ENCODE peak calls at places on chromosome 10, in five cellular contexts. Q, T, Y, L and G are unnamed samples.

GRCh38 chr10:29839826-29840515 is 205.2 kb upstream of the SVIL start:
- DNase-seq in L (no peak), T (peak; percentile 89), Q (no peak), Y (no peak), G (no peak)

GRCh38 chr10:3729397-3729796 is 55.6 kb downstream of the KLF6 start:
- DNase-seq in Y (peak; percentile 23), Q (no peak), T (no peak), L (no peak), G (no peak)

GRCh38 chr10:102777696-102778530 is 34.2 kb downstream of the WBP1L start:
- DNase-seq in Y (no peak), Q (no peak), L (no peak), T (no peak), G (no peak)

GRCh38 chr10:6204063-6204340 is 1.3 kb downstream of the PFKFB3 start:
- DNase-seq in L (peak; percentile 65), T (no peak), Q (no peak), Y (peak; percentile 39), G (peak; percentile 63)

GRCh38 chr10:8331387-8331786 is 276.9 kb downstream of the GATA3 start:
- DNase-seq in T (no peak), L (no peak), Y (no peak), Q (no peak), G (no peak)

GRCh38 chr10:100969175-100970075 is at the start of gene SEMA4G:
- DNase-seq in Y (peak; percentile 26), T (peak; percentile 90), L (peak; percentile 82), Q (peak; percentile 58), G (peak; percentile 86)

GRCh38 chr10:102424916-102425315 is 4.3 kb downstream of the FBXL15 start:
- DNase-seq in L (no peak), Y (no peak), T (no peak), Q (no peak), G (no peak)

GRCh38 chr10:56605043-56605442 is 244.0 kb upstream of the ZWINT start:
- DNase-seq in Q (no peak), L (peak; percentile 29), Y (no peak), T (no peak), G (peak; percentile 29)

GRCh38 chr10:97731346-97732051 is 5.4 kb upstream of the ZFYVE27 start:
- DNase-seq in Q (peak; percentile 57), L (peak; percentile 71), Y (peak; percentile 77), T (no peak), G (peak; percentile 65)

GRCh38 chr10:72048450-72049124 is 39.8 kb downstream of the SPOCK2 start:
- DNase-seq in Q (peak; percentile 92), T (peak; percentile 98), Y (peak; percentile 90), L (peak; percentile 92), G (peak; percentile 92)

GRCh38 chr10:116038259-116038658 is 234.7 kb downstream of the GFRA1 start:
- DNase-seq in T (peak; percentile 91), Y (peak; percentile 64), L (no peak), Q (no peak), G (no peak)

GRCh38 chr10:18179901-18180300 is 39.7 kb downstream of the CACNB2 start:
- DNase-seq in T (no peak), L (no peak), Q (no peak), Y (no peak), G (no peak)

GRCh38 chr10:15237351-15237750 is 68.9 kb upstream of the NMT2 start:
- DNase-seq in L (no peak), Q (no peak), Y (peak; percentile 59), T (peak; percentile 61), G (peak; percentile 49)

GRCh38 chr10:103592186-103593021 is 98.9 kb downstream of the NEURL1 start:
- DNase-seq in Y (peak; percentile 50), L (peak; percentile 67), T (no peak), Q (peak; percentile 38), G (peak; percentile 79)

GRCh38 chr10:103772096-103772845 is 83.1 kb downstream of the SH3PXD2A start:
- DNase-seq in T (peak; percentile 95), L (peak; percentile 82), Y (peak; percentile 86), Q (peak; percentile 53), G (peak; percentile 74)

GRCh38 chr10:14327535-14327934 is 3.2 kb downstream of the FRMD4A start:
- DNase-seq in T (no peak), Y (peak; percentile 7), Q (no peak), L (no peak), G (no peak)

GRCh38 chr10:125849448-125849847 is 26.1 kb downstream of the BCCIP start:
- DNase-seq in Q (no peak), Y (no peak), L (no peak), T (no peak), G (no peak)

GRCh38 chr10:131841131-131841661 is 59.6 kb upstream of the PPP2R2D start:
- DNase-seq in L (no peak), Q (no peak), Y (no peak), T (peak; percentile 34), G (peak; percentile 14)

GRCh38 chr10:91604462-91604935 is 28.4 kb downstream of the PPP1R3C start:
- DNase-seq in Y (no peak), L (no peak), T (no peak), Q (no peak), G (no peak)

GRCh38 chr10:102233997-102234396 is 7.3 kb downstream of the PITX3 start:
- DNase-seq in T (peak; percentile 52), L (no peak), Y (no peak), Q (no peak), G (no peak)

GRCh38 chr10:59971915-59972314 is 65.6 kb upstream of the CCDC6 start:
- DNase-seq in Y (no peak), Q (no peak), L (no peak), T (no peak), G (no peak)

GRCh38 chr10:13684252-13684791 is 97.6 kb downstream of the PRPF18 start:
- DNase-seq in L (no peak), Q (no peak), Y (peak; percentile 72), T (peak; percentile 88), G (no peak)

GRCh38 chr10:4062072-4062471 is 277.1 kb upstream of the KLF6 start:
- DNase-seq in Y (peak; percentile 18), L (no peak), Q (no peak), T (no peak), G (no peak)

GRCh38 chr10:32377458-32378370 is 30.8 kb upstream of the EPC1 start:
- DNase-seq in Y (peak; percentile 53), T (no peak), Q (no peak), L (peak; percentile 10), G (no peak)

GRCh38 chr10:133328358-133329343 is 8.0 kb downstream of the CALY start:
- DNase-seq in Y (no peak), T (no peak), Q (no peak), L (no peak), G (no peak)

GRCh38 chr10:96565774-96566173 is 21.0 kb downstream of the TM9SF3 start:
- DNase-seq in L (no peak), T (no peak), Q (no peak), Y (peak; percentile 56), G (no peak)

GRCh38 chr10:130456616-130457015 is 320.4 kb downstream of the GLRX3 start:
- DNase-seq in Q (no peak), L (no peak), Y (no peak), T (peak; percentile 40), G (no peak)

GRCh38 chr10:78543749-78544446 is 510.2 kb downstream of the RPS24 start:
- DNase-seq in Q (no peak), Y (peak; percentile 25), T (peak; percentile 95), L (peak; percentile 40), G (no peak)

GRCh38 chr10:33772370-33773331 is 438.2 kb upstream of the NRP1 start:
- DNase-seq in T (no peak), Y (no peak), L (peak; percentile 18), Q (peak; percentile 35), G (peak; percentile 21)

GRCh38 chr10:51156913-51157312 is 82.6 kb downstream of the PRKG1 start:
- DNase-seq in L (no peak), Y (peak; percentile 84), Q (no peak), T (no peak), G (no peak)

GRCh38 chr10:72272689-72273409 is 875 bp upstream of the DDIT4 start:
- DNase-seq in T (peak; percentile 98), Y (peak; percentile 96), Q (peak; percentile 59), L (peak; percentile 80), G (peak; percentile 92)

GRCh38 chr10:128530301-128530700 is 404.1 kb upstream of the MKI67 start:
- DNase-seq in Y (no peak), T (no peak), L (no peak), Q (no peak), G (no peak)

GRCh38 chr10:1400129-1400865 is 337.0 kb downstream of the ADARB2 start:
- DNase-seq in L (no peak), Y (no peak), Q (no peak), T (peak; percentile 68), G (no peak)

GRCh38 chr10:91707236-91707635 is 74.4 kb upstream of the PPP1R3C start:
- DNase-seq in L (no peak), Y (no peak), T (no peak), Q (no peak), G (no peak)

GRCh38 chr10:132130286-132131265 is 56.2 kb upstream of the DPYSL4 start:
- DNase-seq in T (no peak), Y (no peak), L (no peak), Q (no peak), G (no peak)

GRCh38 chr10:47444047-47444446 is 39.9 kb downstream of the ANXA8 start:
- DNase-seq in Y (no peak), L (no peak), T (no peak), Q (no peak), G (no peak)

GRCh38 chr10:106711313-106711906 is 453.1 kb downstream of the SORCS1 start:
- DNase-seq in Y (peak; percentile 29), Q (no peak), T (no peak), L (peak; percentile 57), G (peak; percentile 74)

GRCh38 chr10:112663181-112663879 is 216.3 kb downstream of the VTI1A start:
- DNase-seq in Q (no peak), T (no peak), Y (peak; percentile 82), L (no peak), G (no peak)